ENCODE peak calls at places on chromosomes 2 and 18, in seven cellular contexts. X is nephron progenitor cell; C is activated CD4-positive, alpha-beta memory T cell treated with anti-CD3 and anti-CD28 coated beads, Interleukin-2, amount 10 ng/mL, durations not matched to agents 7 days and 5 days; O is mesothelial cell of epicardium; N is cardiac fibroblast; D is T-helper 9 cell; W is GM20000. G is an unnamed sample.

GRCh38 chr2:17518212-17519154 is at the start of gene RAD51AP2:
- DNase-seq in W (peak), D (no peak), O (peak), X (peak), C (no peak), N (peak), G (peak)

GRCh38 chr2:43226955-43227829 is 786 bp upstream of the ZFP36L2 start:
- DNase-seq in W (peak), C (peak), X (peak), N (peak), O (peak), D (peak), G (peak)

GRCh38 chr2:212930556-212930955 is 220.9 kb downstream of the IKZF2 start:
- DNase-seq in D (no peak), N (no peak), X (no peak), W (no peak), O (no peak), C (no peak), G (no peak)

GRCh38 chr2:240918258-240919091 is 12.3 kb downstream of the CROCC2 start:
- DNase-seq in X (peak), C (no peak), D (no peak), O (no peak), W (no peak), N (no peak), G (no peak)

GRCh38 chr2:148885209-148885608 is 10.2 kb downstream of the KIF5C start:
- DNase-seq in D (no peak), C (no peak), X (no peak), N (no peak), O (no peak), W (no peak), G (no peak)

GRCh38 chr2:144217853-144218633 is 301.9 kb downstream of the ZEB2 start:
- DNase-seq in O (no peak), X (no peak), D (no peak), C (no peak), N (no peak), W (no peak), G (no peak)

GRCh38 chr2:241976296-241976695 is 106.8 kb downstream of the RTP5 start:
- DNase-seq in C (no peak), N (no peak), X (no peak), O (no peak), W (no peak), D (no peak), G (no peak)

GRCh38 chr2:74269667-74270066 is 71.3 kb downstream of the MTHFD2 start:
- DNase-seq in N (no peak), W (no peak), C (no peak), D (no peak), O (no peak), X (no peak), G (no peak)

GRCh38 chr2:133865141-133865540 is 296.9 kb upstream of the NCKAP5 start:
- DNase-seq in O (no peak), X (no peak), W (no peak), N (no peak), D (no peak), C (no peak), G (no peak)

GRCh38 chr2:39919511-39920317 is 140.7 kb upstream of the THUMPD2 start:
- DNase-seq in C (peak), N (no peak), X (no peak), W (no peak), D (no peak), O (no peak), G (no peak)

GRCh38 chr2:19675856-19676460 is 225.8 kb downstream of the TTC32 start:
- DNase-seq in C (no peak), O (no peak), X (no peak), N (no peak), D (no peak), W (no peak), G (no peak)

GRCh38 chr2:71452565-71452964 is 796 bp upstream of the DYSF start:
- DNase-seq in O (no peak), C (peak), X (no peak), N (peak), D (no peak), W (peak), G (no peak)

GRCh38 chr2:117985092-117985491 is 28.8 kb downstream of the CCDC93 start:
- DNase-seq in C (no peak), D (no peak), W (no peak), X (no peak), N (no peak), O (no peak), G (no peak)

GRCh38 chr2:72271276-72271614 is 123.6 kb upstream of the CYP26B1 start:
- DNase-seq in X (no peak), O (no peak), D (no peak), C (no peak), W (no peak), N (no peak), G (no peak)

GRCh38 chr2:97267411-97268074 is 154.6 kb downstream of the ANKRD36 start:
- DNase-seq in C (no peak), N (no peak), O (peak), W (no peak), D (no peak), X (no peak), G (peak)

GRCh38 chr2:58633576-58634365 is 392.6 kb upstream of the FANCL start:
- DNase-seq in C (no peak), D (no peak), O (no peak), N (peak), W (no peak), X (no peak), G (no peak)

GRCh38 chr2:38039111-38039510 is 36.8 kb downstream of the CYP1B1 start:
- DNase-seq in C (no peak), W (no peak), D (no peak), X (no peak), N (peak), O (no peak), G (no peak)

GRCh38 chr2:169916623-169917022 is 89.4 kb downstream of the UBR3 start:
- DNase-seq in C (no peak), N (no peak), D (no peak), W (no peak), O (no peak), X (no peak), G (no peak)

GRCh38 chr2:241156997-241157441 is 6.8 kb downstream of the PPP1R7 start:
- DNase-seq in C (no peak), W (no peak), D (no peak), O (no peak), N (no peak), X (no peak), G (no peak)

GRCh38 chr18:21741511-21742322 is 1.1 kb downstream of the MIB1 start:
- DNase-seq in X (peak), C (peak), N (peak), D (peak), W (no peak), O (peak), G (peak)

GRCh38 chr2:96873651-96874096 is 3.8 kb upstream of the SEMA4C start:
- DNase-seq in W (no peak), X (no peak), D (no peak), C (no peak), O (no peak), N (no peak), G (no peak)

GRCh38 chr2:119405151-119405550 is 26.5 kb upstream of the TMEM37 start:
- DNase-seq in C (no peak), X (no peak), N (no peak), O (no peak), W (no peak), D (no peak), G (no peak)

GRCh38 chr2:5895284-5895683 is 203.1 kb downstream of the SOX11 start:
- DNase-seq in N (no peak), D (no peak), W (no peak), C (no peak), O (no peak), X (no peak), G (no peak)

GRCh38 chr2:6986894-6987487 is 69.8 kb downstream of the RNF144A start:
- DNase-seq in X (no peak), D (no peak), W (no peak), N (peak), C (no peak), O (no peak), G (peak)

GRCh38 chr2:231393149-231394131 is 2.1 kb upstream of the B3GNT7 start:
- DNase-seq in O (no peak), C (peak), X (no peak), D (no peak), W (peak), N (no peak), G (peak)

GRCh38 chr2:109438773-109439191 is 175.0 kb downstream of the SEPTIN10 start:
- DNase-seq in D (no peak), W (no peak), X (no peak), N (peak), O (no peak), C (no peak), G (no peak)

GRCh38 chr18:50203801-50204604 is 9.1 kb upstream of the MYO5B start:
- DNase-seq in N (peak), C (no peak), X (peak), O (peak), W (peak), D (no peak), G (peak)

GRCh38 chr2:58794103-58794502 is 553.0 kb upstream of the FANCL start:
- DNase-seq in W (no peak), O (no peak), N (no peak), X (no peak), C (no peak), D (no peak), G (no peak)

GRCh38 chr2:72276356-72276755 is 128.7 kb upstream of the CYP26B1 start:
- DNase-seq in X (no peak), D (no peak), W (no peak), N (no peak), O (no peak), C (no peak), G (no peak)

GRCh38 chr18:69680128-69680527 is 267.5 kb downstream of the CD226 start:
- DNase-seq in D (no peak), N (no peak), W (no peak), C (no peak), O (no peak), X (no peak), G (no peak)

GRCh38 chr2:15127251-15127650 is 433.9 kb downstream of the NBAS start:
- DNase-seq in W (no peak), X (no peak), O (no peak), N (no peak), C (no peak), D (no peak), G (peak)

GRCh38 chr18:55384115-55384514 is 203.9 kb downstream of the TCF4 start:
- DNase-seq in C (no peak), D (no peak), X (no peak), W (no peak), N (no peak), O (no peak), G (no peak)